ENCODE peak calls at places on chromosomes 3 and 15, in six cellular contexts. One of them, this sample, is unnamed.

GRCh38 chr3:140160553-140160952 is 225.6 kb downstream of the CLSTN2 start:
- DNase-seq in ovary: no peak
- DNase-seq in lower lobe of right lung: no peak
- DNase-seq in NB4: no peak
- DNase-seq in psoas muscle: no peak
- DNase-seq in heart right ventricle: no peak
- DNase-seq in this sample: no peak

GRCh38 chr3:22147161-22147560 is 396.2 kb upstream of the ZNF385D start:
- DNase-seq in ovary: no peak
- DNase-seq in NB4: no peak
- DNase-seq in lower lobe of right lung: no peak
- DNase-seq in heart right ventricle: no peak
- DNase-seq in psoas muscle: no peak
- DNase-seq in this sample: no peak

GRCh38 chr15:36601497-36601932 is 22.1 kb downstream of the CDIN1 start:
- DNase-seq in heart right ventricle: peak
- DNase-seq in psoas muscle: peak
- DNase-seq in lower lobe of right lung: no peak
- DNase-seq in NB4: no peak
- DNase-seq in ovary: no peak
- DNase-seq in this sample: peak

GRCh38 chr3:161274691-161275298 is 53.7 kb downstream of the NMD3 start:
- DNase-seq in heart right ventricle: no peak
- DNase-seq in psoas muscle: no peak
- DNase-seq in ovary: no peak
- DNase-seq in lower lobe of right lung: no peak
- DNase-seq in NB4: peak
- DNase-seq in this sample: peak

GRCh38 chr3:183172051-183172639 is 9.6 kb upstream of the LAMP3 start:
- DNase-seq in lower lobe of right lung: no peak
- DNase-seq in ovary: no peak
- DNase-seq in heart right ventricle: no peak
- DNase-seq in psoas muscle: no peak
- DNase-seq in NB4: no peak
- DNase-seq in this sample: no peak

GRCh38 chr3:24495334-24495994 is 814 bp upstream of the THRB start:
- DNase-seq in psoas muscle: peak
- DNase-seq in heart right ventricle: peak
- DNase-seq in ovary: peak
- DNase-seq in NB4: no peak
- DNase-seq in lower lobe of right lung: peak
- DNase-seq in this sample: no peak

GRCh38 chr3:8589880-8590556 is 54.6 kb downstream of the SSUH2 start:
- DNase-seq in ovary: no peak
- DNase-seq in psoas muscle: no peak
- DNase-seq in NB4: no peak
- DNase-seq in lower lobe of right lung: no peak
- DNase-seq in heart right ventricle: no peak
- DNase-seq in this sample: no peak

GRCh38 chr3:134824676-134825290 is 29.7 kb downstream of the EPHB1 start:
- DNase-seq in lower lobe of right lung: no peak
- DNase-seq in NB4: no peak
- DNase-seq in psoas muscle: peak
- DNase-seq in ovary: no peak
- DNase-seq in heart right ventricle: peak
- DNase-seq in this sample: no peak

GRCh38 chr3:152364237-152364636 is 95.5 kb downstream of the MBNL1 start:
- DNase-seq in heart right ventricle: no peak
- DNase-seq in ovary: no peak
- DNase-seq in psoas muscle: no peak
- DNase-seq in NB4: no peak
- DNase-seq in lower lobe of right lung: no peak
- DNase-seq in this sample: no peak

GRCh38 chr3:65950340-65951326 is 88.1 kb downstream of the MAGI1 start:
- DNase-seq in ovary: no peak
- DNase-seq in NB4: no peak
- DNase-seq in psoas muscle: no peak
- DNase-seq in lower lobe of right lung: no peak
- DNase-seq in heart right ventricle: no peak
- DNase-seq in this sample: no peak

GRCh38 chr3:112289011-112289410 is 5.0 kb downstream of the SLC9C1 start:
- DNase-seq in lower lobe of right lung: no peak
- DNase-seq in ovary: no peak
- DNase-seq in heart right ventricle: no peak
- DNase-seq in NB4: no peak
- DNase-seq in psoas muscle: no peak
- DNase-seq in this sample: no peak

GRCh38 chr3:111080357-111080937 is 8.8 kb downstream of the NECTIN3 start:
- DNase-seq in heart right ventricle: no peak
- DNase-seq in ovary: no peak
- DNase-seq in psoas muscle: no peak
- DNase-seq in lower lobe of right lung: no peak
- DNase-seq in NB4: peak
- DNase-seq in this sample: no peak

GRCh38 chr15:100919481-100920405 is 586 bp downstream of the LRRK1 start:
- DNase-seq in lower lobe of right lung: peak
- DNase-seq in heart right ventricle: no peak
- DNase-seq in ovary: peak
- DNase-seq in psoas muscle: no peak
- DNase-seq in NB4: peak
- DNase-seq in this sample: no peak

GRCh38 chr3:194741916-194742315 is 56.2 kb downstream of the FAM43A start:
- DNase-seq in NB4: no peak
- DNase-seq in psoas muscle: no peak
- DNase-seq in lower lobe of right lung: no peak
- DNase-seq in ovary: no peak
- DNase-seq in heart right ventricle: no peak
- DNase-seq in this sample: no peak

GRCh38 chr3:194736896-194737600 is 51.4 kb downstream of the FAM43A start:
- DNase-seq in heart right ventricle: no peak
- DNase-seq in lower lobe of right lung: no peak
- DNase-seq in psoas muscle: no peak
- DNase-seq in NB4: peak
- DNase-seq in ovary: no peak
- DNase-seq in this sample: no peak

GRCh38 chr3:194738254-194739093 is 52.8 kb downstream of the FAM43A start:
- DNase-seq in ovary: no peak
- DNase-seq in lower lobe of right lung: no peak
- DNase-seq in psoas muscle: peak
- DNase-seq in NB4: no peak
- DNase-seq in heart right ventricle: peak
- DNase-seq in this sample: peak

GRCh38 chr3:194739498-194740284 is 54.0 kb downstream of the FAM43A start:
- DNase-seq in NB4: no peak
- DNase-seq in lower lobe of right lung: no peak
- DNase-seq in heart right ventricle: no peak
- DNase-seq in psoas muscle: no peak
- DNase-seq in ovary: no peak
- DNase-seq in this sample: no peak

GRCh38 chr3:194740859-194741486 is 55.3 kb downstream of the FAM43A start:
- DNase-seq in heart right ventricle: no peak
- DNase-seq in psoas muscle: no peak
- DNase-seq in NB4: no peak
- DNase-seq in lower lobe of right lung: peak
- DNase-seq in ovary: no peak
- DNase-seq in this sample: peak
- H3K4me3 ChIP-seq in heart right ventricle: no peak
- H3K4me3 ChIP-seq in psoas muscle: no peak
- H3K4me3 ChIP-seq in NB4: no peak
- H3K4me3 ChIP-seq in lower lobe of right lung: no peak
- H3K4me3 ChIP-seq in ovary: no peak
- H3K4me3 ChIP-seq in this sample: no peak

GRCh38 chr3:114508208-114508607 is 214.4 kb downstream of the TIGIT start:
- DNase-seq in ovary: no peak
- DNase-seq in lower lobe of right lung: no peak
- DNase-seq in psoas muscle: no peak
- DNase-seq in NB4: no peak
- DNase-seq in heart right ventricle: no peak
- DNase-seq in this sample: no peak

GRCh38 chr3:114502204-114502603 is 208.4 kb downstream of the TIGIT start:
- DNase-seq in psoas muscle: no peak
- DNase-seq in ovary: no peak
- DNase-seq in lower lobe of right lung: no peak
- DNase-seq in heart right ventricle: no peak
- DNase-seq in NB4: no peak
- DNase-seq in this sample: no peak

GRCh38 chr3:114508976-114509375 is 215.1 kb downstream of the TIGIT start:
- DNase-seq in heart right ventricle: no peak
- DNase-seq in lower lobe of right lung: no peak
- DNase-seq in ovary: no peak
- DNase-seq in NB4: no peak
- DNase-seq in psoas muscle: no peak
- DNase-seq in this sample: no peak

GRCh38 chr3:114506622-114507300 is 212.9 kb downstream of the TIGIT start:
- DNase-seq in lower lobe of right lung: no peak
- DNase-seq in ovary: no peak
- DNase-seq in NB4: no peak
- DNase-seq in heart right ventricle: no peak
- DNase-seq in psoas muscle: no peak
- DNase-seq in this sample: peak

DNA sequence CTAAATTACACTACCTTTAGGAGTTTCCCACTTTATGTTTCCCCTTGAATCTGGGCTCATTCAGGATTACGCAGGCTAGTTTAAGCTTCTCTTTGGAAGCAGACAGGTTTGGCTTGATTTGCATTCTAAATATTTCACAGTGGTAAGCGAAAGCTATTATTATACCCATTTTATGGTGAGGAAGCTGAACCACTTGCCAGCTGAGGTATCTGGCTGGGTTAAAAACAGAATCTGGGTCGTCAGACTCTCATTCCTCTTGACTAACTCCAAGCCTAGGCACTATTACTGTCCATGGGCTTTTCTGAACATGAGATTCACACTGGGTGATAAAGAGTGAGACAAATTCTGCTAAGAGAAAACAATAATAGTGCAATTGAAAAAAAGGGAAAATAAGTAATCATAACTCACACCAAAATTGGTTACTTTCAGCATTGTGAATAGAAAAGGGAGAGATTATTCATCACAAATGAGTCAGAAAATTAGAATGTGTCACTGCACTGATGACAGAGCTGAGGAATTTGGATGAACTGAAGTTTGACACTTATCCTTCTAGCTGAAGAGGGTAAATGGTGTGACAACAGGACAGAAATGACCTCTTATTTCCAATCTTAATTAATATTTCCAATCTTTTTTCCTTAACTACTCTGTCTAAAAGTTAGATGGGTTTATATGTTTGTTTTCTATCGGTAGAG is 211.3 kb downstream of the TIGIT start:
- DNase-seq in psoas muscle: no peak
- DNase-seq in ovary: no peak
- DNase-seq in heart right ventricle: no peak
- DNase-seq in NB4: no peak
- DNase-seq in lower lobe of right lung: no peak
- DNase-seq in this sample: no peak
- H3K4me3 ChIP-seq in psoas muscle: peak
- H3K4me3 ChIP-seq in ovary: no peak
- H3K4me3 ChIP-seq in heart right ventricle: no peak
- H3K4me3 ChIP-seq in NB4: no peak
- H3K4me3 ChIP-seq in lower lobe of right lung: no peak
- H3K4me3 ChIP-seq in this sample: no peak

GRCh38 chr3:29611252-29611651 is 330.4 kb downstream of the RBMS3 start:
- DNase-seq in ovary: no peak
- DNase-seq in lower lobe of right lung: no peak
- DNase-seq in NB4: no peak
- DNase-seq in psoas muscle: no peak
- DNase-seq in heart right ventricle: no peak
- DNase-seq in this sample: no peak

GRCh38 chr3:29606416-29606815 is 325.5 kb downstream of the RBMS3 start:
- DNase-seq in heart right ventricle: no peak
- DNase-seq in NB4: no peak
- DNase-seq in lower lobe of right lung: no peak
- DNase-seq in psoas muscle: no peak
- DNase-seq in ovary: no peak
- DNase-seq in this sample: no peak

GRCh38 chr3:29612536-29612935 is 331.7 kb downstream of the RBMS3 start:
- DNase-seq in ovary: no peak
- DNase-seq in NB4: no peak
- DNase-seq in lower lobe of right lung: no peak
- DNase-seq in psoas muscle: no peak
- DNase-seq in heart right ventricle: no peak
- DNase-seq in this sample: no peak

GRCh38 chr3:29610781-29611180 is 329.9 kb downstream of the RBMS3 start:
- DNase-seq in ovary: no peak
- DNase-seq in heart right ventricle: no peak
- DNase-seq in NB4: no peak
- DNase-seq in lower lobe of right lung: no peak
- DNase-seq in psoas muscle: no peak
- DNase-seq in this sample: no peak

DNA sequence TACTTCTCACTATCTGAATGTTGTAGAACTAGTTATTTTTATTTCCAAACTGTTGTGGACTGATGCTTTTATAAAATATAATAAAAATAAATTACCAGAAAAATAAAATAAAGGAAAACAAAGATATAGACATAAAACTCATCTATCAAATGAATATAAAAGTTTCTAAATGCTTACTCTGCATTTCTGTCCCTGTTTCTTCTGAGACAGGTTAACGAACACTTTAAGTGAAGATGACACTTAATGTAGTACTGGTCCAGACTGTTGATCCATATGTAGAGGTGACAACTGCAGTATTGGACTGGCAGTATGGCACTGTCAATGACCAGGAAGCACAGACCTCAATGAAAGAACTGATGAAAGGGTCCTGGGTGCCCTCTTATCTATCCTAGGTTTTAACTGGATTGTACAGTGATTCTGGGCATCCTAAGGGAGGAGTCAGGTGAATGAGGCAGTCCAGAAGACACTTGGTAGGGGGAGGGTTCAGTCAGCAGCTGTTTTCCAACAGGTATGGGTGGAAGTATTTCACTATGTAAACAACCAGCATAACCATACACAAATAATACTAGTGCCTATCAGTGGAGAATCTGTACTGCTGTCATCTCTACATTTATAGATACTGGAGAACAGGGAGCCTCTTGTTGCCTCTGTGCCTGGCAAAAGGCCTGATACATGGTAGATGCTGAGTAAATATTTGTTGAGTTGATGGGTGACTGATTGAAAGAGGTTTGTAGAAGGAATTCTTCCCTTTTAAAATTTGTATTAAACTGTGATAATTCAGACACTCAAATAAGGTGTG is 328.3 kb downstream of the RBMS3 start:
- DNase-seq in ovary: no peak
- DNase-seq in lower lobe of right lung: no peak
- DNase-seq in psoas muscle: no peak
- DNase-seq in heart right ventricle: no peak
- DNase-seq in NB4: no peak
- DNase-seq in this sample: no peak
- H3K4me3 ChIP-seq in ovary: no peak
- H3K4me3 ChIP-seq in lower lobe of right lung: no peak
- H3K4me3 ChIP-seq in psoas muscle: no peak
- H3K4me3 ChIP-seq in heart right ventricle: no peak
- H3K4me3 ChIP-seq in NB4: no peak
- H3K4me3 ChIP-seq in this sample: no peak

DNA sequence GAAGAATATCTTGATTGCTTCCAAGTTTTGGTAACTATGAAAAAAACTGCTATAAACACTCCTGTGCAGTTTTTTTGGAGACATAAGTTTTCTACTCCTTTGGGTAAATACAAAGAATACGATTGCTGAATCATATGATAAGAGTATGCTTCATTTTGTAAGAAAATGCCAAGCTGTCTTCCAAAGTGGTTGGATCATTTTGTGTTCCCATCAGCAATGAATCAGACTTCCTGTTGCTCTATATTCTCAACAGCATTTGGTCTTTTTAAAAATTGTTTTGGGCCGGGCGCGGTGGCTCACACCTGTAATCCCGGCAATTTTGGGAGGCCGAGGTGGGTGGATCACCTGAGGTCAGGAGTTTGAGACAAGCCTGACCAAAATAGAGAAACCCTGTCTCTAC is 14.5 kb downstream of the BTD start:
- DNase-seq in ovary: no peak
- DNase-seq in psoas muscle: no peak
- DNase-seq in lower lobe of right lung: no peak
- DNase-seq in heart right ventricle: no peak
- DNase-seq in NB4: no peak
- DNase-seq in this sample: peak
- H3K4me3 ChIP-seq in ovary: no peak
- H3K4me3 ChIP-seq in psoas muscle: no peak
- H3K4me3 ChIP-seq in lower lobe of right lung: no peak
- H3K4me3 ChIP-seq in heart right ventricle: no peak
- H3K4me3 ChIP-seq in NB4: no peak
- H3K4me3 ChIP-seq in this sample: no peak

This sample was measured in brain microvascular endothelial cell.